ENCODE peak calls at places on chromosome 17, in ten cellular contexts. I is HFFc6; N is D721Med; W is HEK293T; L is AG10803; X is choroid plexus epithelial cell; T is stimulated activated CD4-positive, alpha-beta T cell treated with anti-CD3 and anti-CD28 coated beads, Interleukin-4, amount 100 ng/mL, for 1 hour; M is heart left ventricle; U is Caki2; E is cardiac fibroblast. B is an unnamed sample.

GRCh38 chr17:34443832-34444469 is 80.9 kb upstream of the CCL1 start:
- DNase-seq in I (no peak), N (no peak), W (no peak), L (no peak), X (no peak), T (no peak), M (no peak), U (no peak), E (no peak), B (peak; percentile 21)

GRCh38 chr17:39152134-39152884 is 872 bp upstream of the PLXDC1 start:
- DNase-seq in I (no peak), N (no peak), W (peak; percentile 25), L (no peak), X (no peak), T (peak; percentile 25), M (peak; percentile 68), U (no peak), E (no peak), B (no peak)

GRCh38 chr17:43536236-43537088 is 9.7 kb downstream of the ETV4 start:
- DNase-seq in I (no peak), N (no peak), W (no peak), L (peak; percentile 79), X (peak; percentile 87), T (no peak), M (no peak), U (no peak), E (peak; percentile 76), B (peak; percentile 84)

GRCh38 chr17:40323317-40323716 is 14.3 kb downstream of the RARA start:
- DNase-seq in I (no peak), N (no peak), W (no peak), L (no peak), X (no peak), T (no peak), M (no peak), U (no peak), E (no peak), B (no peak)

GRCh38 chr17:72592967-72593325 is 472.1 kb downstream of the SOX9 start:
- DNase-seq in I (no peak), N (no peak), W (no peak), L (no peak), X (no peak), T (no peak), M (no peak), U (no peak), E (no peak), B (no peak)

GRCh38 chr17:965311-965989 is 14.1 kb downstream of the NXN start:
- DNase-seq in I (peak; percentile 62), N (no peak), W (no peak), L (no peak), X (no peak), T (no peak), M (peak; percentile 38), U (no peak), E (no peak), B (no peak)

GRCh38 chr17:17505610-17506171 is 9.5 kb upstream of the RASD1 start:
- DNase-seq in I (no peak), N (no peak), W (no peak), L (no peak), X (no peak), T (no peak), M (peak; percentile 51), U (no peak), E (no peak), B (no peak)

GRCh38 chr17:14078027-14078426 is 8.7 kb downstream of the COX10 start:
- DNase-seq in I (peak; percentile 29), N (no peak), W (no peak), L (peak; percentile 24), X (no peak), T (no peak), M (no peak), U (no peak), E (peak; percentile 13), B (no peak)

GRCh38 chr17:57539528-57540301 is 205.4 kb downstream of the CCDC182 start:
- DNase-seq in I (no peak), N (no peak), W (no peak), L (no peak), X (no peak), T (no peak), M (no peak), U (no peak), E (no peak), B (no peak)

GRCh38 chr17:17385502-17385901 is 82.3 kb downstream of the NT5M start:
- DNase-seq in I (no peak), N (peak; percentile 43), W (no peak), L (no peak), X (no peak), T (no peak), M (peak; percentile 60), U (no peak), E (no peak), B (no peak)

GRCh38 chr17:42819939-42820535 is 4.0 kb downstream of the BECN1 start:
- DNase-seq in I (peak; percentile 56), N (no peak), W (peak; percentile 74), L (peak; percentile 38), X (peak; percentile 76), T (peak; percentile 72), M (peak; percentile 67), U (no peak), E (peak; percentile 71), B (peak; percentile 59)

GRCh38 chr17:16428098-16428882 is 12.9 kb downstream of the TRPV2 start:
- DNase-seq in I (peak; percentile 41), N (peak; percentile 63), W (peak; percentile 77), L (peak; percentile 71), X (peak; percentile 68), T (peak; percentile 67), M (no peak), U (no peak), E (peak; percentile 73), B (peak; percentile 78)

GRCh38 chr17:7176870-7177209 is 2.3 kb downstream of the ASGR1 start:
- DNase-seq in I (no peak), N (no peak), W (no peak), L (no peak), X (peak; percentile 44), T (no peak), M (no peak), U (no peak), E (peak; percentile 24), B (peak; percentile 52)

GRCh38 chr17:7435676-7436555 is 681 bp downstream of the TMEM102 start:
- DNase-seq in I (no peak), N (no peak), W (peak; percentile 29), L (no peak), X (no peak), T (peak; percentile 57), M (no peak), U (no peak), E (no peak), B (no peak)

GRCh38 chr17:69358688-69359596 is 32.0 kb upstream of the ABCA5 start:
- DNase-seq in I (no peak), N (no peak), W (no peak), L (no peak), X (peak; percentile 22), T (no peak), M (no peak), U (no peak), E (no peak), B (no peak)

GRCh38 chr17:56812971-56813388 is 20.7 kb downstream of the C17orf67 start:
- DNase-seq in I (no peak), N (no peak), W (no peak), L (no peak), X (no peak), T (no peak), M (no peak), U (no peak), E (no peak), B (no peak)

GRCh38 chr17:82883461-82884031 is 43.7 kb upstream of the ZNF750 start:
- DNase-seq in I (no peak), N (no peak), W (no peak), L (no peak), X (no peak), T (no peak), M (peak; percentile 55), U (no peak), E (no peak), B (no peak)

GRCh38 chr17:60036796-60037677 is 41.7 kb downstream of the HEATR6 start:
- DNase-seq in I (peak; percentile 49), N (peak; percentile 46), W (peak; percentile 86), L (peak; percentile 62), X (peak; percentile 75), T (peak; percentile 70), M (peak; percentile 80), U (peak; percentile 44), E (peak; percentile 78), B (peak; percentile 88)

GRCh38 chr17:37742762-37743611 is 1.9 kb downstream of the HNF1B start:
- DNase-seq in I (no peak), N (no peak), W (no peak), L (no peak), X (no peak), T (peak; percentile 11), M (no peak), U (peak; percentile 82), E (no peak), B (no peak)

GRCh38 chr17:78759203-78759968 is 22.7 kb downstream of the CYTH1 start:
- DNase-seq in I (no peak), N (no peak), W (no peak), L (no peak), X (peak; percentile 92), T (peak; percentile 57), M (peak; percentile 76), U (no peak), E (peak; percentile 91), B (no peak)

GRCh38 chr17:42791948-42792347 is 6.6 kb downstream of the COA3 start:
- DNase-seq in I (no peak), N (no peak), W (no peak), L (no peak), X (no peak), T (no peak), M (no peak), U (no peak), E (no peak), B (no peak)

GRCh38 chr17:39920218-39921210 is 2.1 kb upstream of the GSDMB start:
- DNase-seq in I (no peak), N (no peak), W (no peak), L (no peak), X (no peak), T (peak; percentile 68), M (no peak), U (no peak), E (no peak), B (no peak)

GRCh38 chr17:81082177-81083073 is 47.5 kb downstream of the BAIAP2 start:
- DNase-seq in I (no peak), N (no peak), W (no peak), L (no peak), X (no peak), T (no peak), M (no peak), U (no peak), E (no peak), B (no peak)

GRCh38 chr17:17682737-17683675 is 1.7 kb downstream of the RAI1 start:
- DNase-seq in I (peak; percentile 76), N (no peak), W (peak; percentile 67), L (peak; percentile 87), X (peak; percentile 91), T (peak; percentile 77), M (peak; percentile 83), U (peak; percentile 64), E (peak; percentile 86), B (peak; percentile 83)

GRCh38 chr17:71023631-71024030 is 854.3 kb downstream of the KCNJ2 start:
- DNase-seq in I (no peak), N (no peak), W (peak; percentile 70), L (peak; percentile 1), X (peak; percentile 42), T (no peak), M (no peak), U (peak; percentile 68), E (peak; percentile 14), B (no peak)

GRCh38 chr17:11273596-11273995 is 32.6 kb downstream of the SHISA6 start:
- DNase-seq in I (no peak), N (no peak), W (no peak), L (no peak), X (no peak), T (no peak), M (no peak), U (no peak), E (no peak), B (no peak)

GRCh38 chr17:82110298-82110697 is 12.3 kb upstream of the FASN start:
- DNase-seq in I (no peak), N (no peak), W (no peak), L (no peak), X (no peak), T (no peak), M (no peak), U (peak; percentile 69), E (no peak), B (no peak)

GRCh38 chr17:65092262-65092661 is 35.7 kb upstream of the GNA13 start:
- DNase-seq in I (peak; percentile 79), N (no peak), W (no peak), L (peak; percentile 53), X (no peak), T (no peak), M (no peak), U (peak; percentile 90), E (peak; percentile 58), B (peak; percentile 15)

B was measured in GM03348.